ENCODE peak calls at places on chromosomes 3 and 15, in four cellular contexts. V is DND-41, Y is A549, U is cardiac muscle cell. E is an unnamed sample.

GRCh38 chr15:62866366-62866765 is 176.2 kb upstream of the TPM1 start:
- DNase-seq in V (no peak), Y (no peak), U (no peak), E (no peak)

GRCh38 chr3:59313365-59313764 is 263.5 kb upstream of the CFAP20DC start:
- DNase-seq in V (peak), Y (peak), U (peak), E (peak)

GRCh38 chr3:74883690-74884089 is 269.2 kb upstream of the CNTN3 start:
- DNase-seq in V (no peak), Y (peak), U (peak), E (no peak)

GRCh38 chr3:152202976-152203626 is 65.6 kb upstream of the MBNL1 start:
- DNase-seq in V (no peak), Y (peak), U (no peak), E (peak)

GRCh38 chr3:177281292-177281942 is 84.1 kb upstream of the TBL1XR1 start:
- DNase-seq in V (peak), Y (no peak), U (no peak), E (peak)

GRCh38 chr3:3851621-3852323 is 52.5 kb downstream of the LRRN1 start:
- DNase-seq in V (no peak), Y (no peak), U (no peak), E (no peak)

GRCh38 chr3:183629546-183630301 is 5.7 kb upstream of the KLHL24 start:
- DNase-seq in V (no peak), Y (no peak), U (peak), E (no peak)

GRCh38 chr3:47266709-47267489 is 15.7 kb downstream of the KIF9 start:
- DNase-seq in V (peak), Y (peak), U (peak), E (peak)

GRCh38 chr3:118501152-118501551 is 533.5 kb downstream of the IGSF11 start:
- DNase-seq in V (no peak), Y (peak), U (peak), E (peak)

GRCh38 chr3:72836923-72837322 is 11.3 kb downstream of the SHQ1 start:
- DNase-seq in V (no peak), Y (no peak), U (no peak), E (no peak)

GRCh38 chr3:124636101-124636862 is 94.0 kb upstream of the UMPS start:
- DNase-seq in V (no peak), Y (no peak), U (no peak), E (no peak)

GRCh38 chr15:87817553-87817952 is 439.0 kb downstream of the NTRK3 start:
- DNase-seq in V (no peak), Y (no peak), U (no peak), E (no peak)

GRCh38 chr3:7282988-7283387 is 422.1 kb downstream of the GRM7 start:
- DNase-seq in V (no peak), Y (no peak), U (no peak), E (no peak)

GRCh38 chr3:4665197-4665596 is 172.0 kb downstream of the ITPR1 start:
- DNase-seq in V (no peak), Y (no peak), U (no peak), E (no peak)

GRCh38 chr3:182036382-182036781 is 324.7 kb downstream of the SOX2 start:
- DNase-seq in V (no peak), Y (no peak), U (no peak), E (no peak)
- TF ChIP-seq CTCF in V (no peak), Y (no peak), U (no peak), E (no peak)

DNA sequence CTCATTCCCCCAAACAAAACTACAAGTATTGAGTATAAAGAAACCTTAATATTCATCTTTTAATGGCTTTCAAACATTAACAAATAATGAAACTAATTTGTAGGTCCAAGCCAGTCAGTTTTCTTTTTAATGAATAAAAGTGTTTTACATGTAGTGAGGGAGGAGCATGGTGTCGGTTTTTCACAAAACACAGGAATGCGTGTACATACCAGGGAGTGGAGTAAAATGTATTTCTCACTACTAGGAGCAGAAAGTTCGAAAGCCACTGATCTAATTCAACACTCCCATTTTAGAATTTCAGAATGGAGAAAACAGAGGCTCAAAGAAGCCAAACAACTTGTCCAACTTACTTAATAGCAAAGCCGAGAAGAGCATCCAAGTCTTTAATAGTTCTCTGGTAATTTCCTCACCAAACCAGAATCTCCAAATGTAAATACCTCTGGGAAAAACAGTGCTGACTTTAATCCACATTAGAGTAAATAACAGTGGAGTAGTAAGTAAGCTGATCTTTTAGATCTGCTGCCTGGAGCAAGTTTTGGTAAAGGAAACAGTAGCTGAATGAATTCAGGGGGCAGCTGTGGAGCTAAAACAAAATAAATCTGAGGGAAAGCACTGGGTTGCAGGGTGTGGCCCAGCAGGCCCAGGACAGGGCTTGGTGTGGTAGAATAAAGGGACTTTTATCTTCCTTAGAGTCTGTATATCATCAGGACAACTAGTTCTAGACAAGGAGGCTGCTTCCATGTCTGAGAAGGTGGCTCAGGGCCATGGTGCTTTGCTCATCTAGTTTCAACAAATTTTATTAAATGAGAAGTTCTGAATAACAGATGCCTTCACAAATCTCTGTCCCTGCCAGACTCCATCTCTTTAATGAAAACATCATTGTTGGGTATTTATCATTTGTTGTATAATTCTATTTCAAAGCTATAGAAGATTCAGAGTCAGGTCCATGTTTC is 7.8 kb downstream of the ANP32A start:
- DNase-seq in V (no peak), Y (no peak), U (no peak), E (no peak)
- H3K4me3 ChIP-seq in V (no peak), Y (no peak), U (no peak), E (no peak)

DNA sequence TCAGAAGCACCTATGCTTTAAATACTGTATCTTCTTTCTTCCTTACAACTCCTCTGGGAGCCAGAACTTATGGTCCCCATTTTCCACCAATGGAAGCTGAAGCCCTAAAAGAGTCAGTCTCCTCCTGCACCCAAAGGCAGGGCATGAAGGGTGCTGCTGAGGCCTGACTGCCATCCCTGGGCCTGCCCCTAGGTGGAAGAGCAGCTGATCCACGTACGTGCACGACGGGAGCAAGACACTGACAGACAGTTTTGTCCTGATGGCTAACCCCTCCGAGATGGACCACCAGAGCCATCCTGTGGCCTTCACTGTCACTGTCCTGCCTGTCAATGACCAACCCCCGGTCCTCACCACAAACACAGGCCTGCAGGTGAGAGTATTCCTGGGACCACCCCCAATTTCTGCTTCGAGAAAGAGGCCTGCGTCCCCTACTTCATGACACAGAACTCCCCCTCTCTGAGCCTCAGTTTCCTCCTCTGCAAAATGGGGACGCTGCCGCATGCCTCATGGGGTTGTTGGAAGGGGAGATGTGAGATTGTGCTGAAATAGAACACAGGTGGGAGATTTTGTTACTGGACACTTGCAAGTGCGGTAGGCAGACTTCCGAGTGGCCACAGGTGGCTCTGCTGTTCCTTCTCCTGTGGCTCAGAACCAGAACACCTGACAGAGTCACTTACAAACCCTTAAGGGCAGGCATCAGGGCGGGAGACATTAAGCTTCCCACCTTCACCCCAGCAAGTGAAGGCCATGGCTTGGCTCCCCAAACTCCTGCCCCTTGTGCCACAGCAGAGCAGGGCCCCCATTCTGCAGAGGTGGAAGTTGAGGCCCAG is 175.4 kb downstream of the TBC1D2B start:
- DNase-seq in V (no peak), Y (peak), U (peak), E (peak)
- TF ChIP-seq CTCF in V (peak), Y (no peak), U (peak), E (peak)

GRCh38 chr15:42155546-42156265 is 730 bp downstream of the PLA2G4F start:
- DNase-seq in V (no peak), Y (no peak), U (no peak), E (no peak)

GRCh38 chr15:42157981-42158765 is 1.7 kb upstream of the PLA2G4F start:
- DNase-seq in V (no peak), Y (no peak), U (no peak), E (no peak)

GRCh38 chr15:42157381-42157780 is 945 bp upstream of the PLA2G4F start:
- DNase-seq in V (no peak), Y (no peak), U (no peak), E (no peak)

GRCh38 chr15:42154576-42155355 is 1.7 kb downstream of the PLA2G4F start:
- DNase-seq in V (no peak), Y (no peak), U (no peak), E (no peak)

DNA sequence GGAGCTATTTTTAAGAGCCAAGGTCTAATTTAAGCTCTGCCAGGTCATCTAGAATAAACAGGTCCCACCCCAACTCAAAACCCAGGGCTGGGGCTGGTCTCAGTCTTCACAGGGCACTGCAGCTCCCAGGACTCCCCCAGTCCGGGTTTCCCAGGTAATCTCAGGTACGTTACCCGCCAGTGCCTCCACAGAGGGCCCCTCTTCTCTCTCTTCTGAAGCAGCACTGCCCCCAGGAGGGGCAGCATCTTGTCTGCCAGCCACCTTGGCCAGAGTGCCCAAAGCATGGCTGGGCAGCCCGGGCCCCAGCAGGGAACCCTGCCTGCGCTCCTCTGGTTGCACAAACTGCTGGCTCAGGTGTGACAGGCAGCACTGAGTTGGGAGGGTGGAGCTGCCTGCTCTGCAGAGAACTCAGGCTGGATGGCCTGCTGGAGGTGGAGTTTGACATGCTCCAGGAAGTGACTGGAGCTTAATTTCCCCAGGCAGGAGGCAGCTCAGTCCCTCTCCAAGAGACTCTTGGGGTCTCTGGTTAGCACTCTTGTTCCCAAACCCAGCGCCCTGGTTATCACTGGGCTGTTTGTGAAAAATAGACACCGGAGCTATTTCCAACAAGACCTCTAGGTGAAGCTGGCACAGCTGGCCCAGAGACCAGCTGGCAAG is at the start of gene PLA2G4F:
- DNase-seq in V (no peak), Y (no peak), U (no peak), E (no peak)
- H3K4me3 ChIP-seq in V (no peak), Y (no peak), U (no peak), E (no peak)

GRCh38 chr3:12841970-12842328 is 584 bp upstream of the RPL32 start:
- DNase-seq in V (no peak), Y (no peak), U (no peak), E (no peak)
- TF ChIP-seq CTCF in V (no peak), Y (no peak), U (no peak), E (no peak)

GRCh38 chr15:93035092-93035915 is 53.7 kb downstream of the RGMA start:
- DNase-seq in V (no peak), Y (no peak), U (no peak), E (no peak)
- H3K4me3 ChIP-seq in V (no peak), Y (no peak), U (no peak), E (no peak)

DNA sequence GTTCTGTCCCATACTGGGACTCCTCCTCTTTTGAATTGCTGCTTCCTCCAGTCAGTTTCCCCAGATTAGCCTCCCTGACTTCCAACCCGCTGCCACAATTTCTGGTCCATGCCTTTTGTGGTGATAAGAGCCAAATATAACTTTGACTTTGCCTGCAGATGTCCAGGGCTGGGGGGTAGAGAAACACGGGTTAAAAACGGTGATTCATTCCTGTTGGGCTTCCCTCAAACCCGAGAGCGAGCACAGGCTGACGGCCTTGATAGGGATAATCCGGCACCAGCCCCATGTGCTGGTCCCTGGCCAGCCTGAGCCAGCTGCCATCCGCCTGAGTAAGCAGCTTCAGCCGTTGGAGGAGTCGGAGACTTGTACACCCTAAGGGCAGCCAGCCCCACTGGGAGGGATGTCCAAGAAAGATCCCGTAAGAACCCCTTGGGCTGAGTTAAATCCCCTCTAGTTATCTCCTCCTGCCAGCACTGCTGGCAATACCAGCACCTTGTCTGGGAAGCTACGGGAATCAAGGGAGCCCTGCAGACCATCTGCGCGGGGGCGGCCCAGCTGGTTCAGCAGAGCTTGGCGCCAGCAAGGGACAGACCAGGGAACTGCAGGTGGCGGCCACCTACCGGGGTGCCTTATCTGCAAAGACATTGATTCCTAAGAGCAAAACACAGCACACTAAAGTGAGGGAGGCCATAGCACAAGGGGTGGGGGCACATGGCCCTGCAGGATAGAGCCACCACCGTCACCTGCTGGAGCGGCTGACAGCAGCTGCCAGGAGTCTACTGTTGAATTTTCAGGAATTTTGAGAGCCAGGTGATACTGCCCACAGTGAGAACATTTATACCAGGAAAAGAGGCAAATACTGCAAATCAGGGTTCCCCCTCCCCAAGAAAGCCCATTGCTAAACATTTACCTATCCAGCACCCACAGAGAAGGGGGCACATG is 18.1 kb downstream of the CSPG4 start:
- DNase-seq in V (peak), Y (peak), U (peak), E (no peak)
- TF ChIP-seq CTCF in V (peak), Y (peak), U (peak), E (peak)

GRCh38 chr3:141093397-141093796 is 42.2 kb downstream of the SPSB4 start:
- DNase-seq in V (no peak), Y (no peak), U (no peak), E (no peak)

GRCh38 chr3:141095546-141095937 is 44.4 kb downstream of the SPSB4 start:
- DNase-seq in V (no peak), Y (no peak), U (no peak), E (no peak)

GRCh38 chr3:141096164-141096563 is 45.0 kb downstream of the SPSB4 start:
- DNase-seq in V (no peak), Y (no peak), U (no peak), E (no peak)

GRCh38 chr3:141093971-141094401 is 42.8 kb downstream of the SPSB4 start:
- DNase-seq in V (no peak), Y (no peak), U (no peak), E (no peak)

DNA sequence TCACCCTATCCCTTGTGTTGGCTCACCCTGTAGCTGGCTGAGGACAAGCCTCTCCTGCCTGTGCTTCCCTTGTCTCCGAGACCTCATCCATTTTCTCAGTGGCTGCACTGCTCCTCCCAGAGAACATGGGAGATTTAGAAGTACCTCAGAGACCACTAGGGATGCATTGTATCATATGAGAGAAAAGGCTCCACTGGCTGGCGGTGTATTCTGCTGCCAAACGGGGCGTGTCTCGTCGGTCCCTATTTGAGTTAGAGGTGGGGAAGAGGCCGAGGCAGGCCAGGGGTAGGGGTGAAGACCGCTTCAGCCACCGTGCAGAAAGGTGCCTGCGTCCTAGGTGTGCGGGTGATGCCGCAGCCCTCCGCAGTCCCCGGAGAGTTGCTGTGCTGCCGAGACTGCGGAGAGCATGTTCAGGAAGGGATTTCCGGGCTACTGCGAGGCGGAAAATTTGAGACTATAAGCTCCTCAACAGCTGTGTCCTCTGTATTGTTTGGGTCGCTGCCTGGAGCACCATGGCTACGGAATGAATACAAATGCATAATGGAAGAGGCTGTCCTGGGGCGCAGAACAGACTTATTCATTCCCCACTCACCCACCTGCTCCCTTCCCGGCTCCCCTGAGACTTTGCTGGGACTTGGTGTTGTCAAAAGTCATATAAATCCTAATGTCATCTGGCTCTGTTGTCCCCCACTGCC is 43.9 kb downstream of the SPSB4 start:
- DNase-seq in V (no peak), Y (no peak), U (no peak), E (no peak)
- H3K4me3 ChIP-seq in V (no peak), Y (no peak), U (no peak), E (no peak)

GRCh38 chr15:27238209-27238608 is 267.2 kb downstream of the GABRG3 start:
- DNase-seq in V (no peak), Y (no peak), U (no peak), E (no peak)
- TF ChIP-seq CTCF in V (no peak), Y (no peak), U (no peak), E (no peak)

E was measured in GM12865.